ENCODE peak calls at places on chromosome 4, in seven cellular contexts. B, R, S, I, J, W and K are unnamed samples.

GRCh38 chr4:35963383-35963782 is 280.9 kb downstream of the ARAP2 start:
- DNase-seq in W (no peak), S (no peak), I (peak; percentile 47), R (no peak), J (peak; percentile 2), B (no peak), K (no peak)

GRCh38 chr4:174437324-174437723 is 85.0 kb downstream of the HPGD start:
- DNase-seq in R (peak; percentile 36), W (no peak), B (no peak), S (peak; percentile 90), I (peak; percentile 96), J (peak; percentile 88), K (no peak)

GRCh38 chr4:59553739-59554126 is 1646.4 kb upstream of the ADGRL3 start:
- DNase-seq in B (no peak), I (peak; percentile 61), J (peak; percentile 74), W (no peak), R (no peak), S (no peak), K (peak; percentile 8)

GRCh38 chr4:168744021-168744420 is 247.2 kb downstream of the PALLD start:
- DNase-seq in B (no peak), R (peak; percentile 63), W (no peak), I (peak; percentile 44), J (peak; percentile 81), S (no peak), K (no peak)

GRCh38 chr4:25308761-25309160 is 3.8 kb upstream of the ZCCHC4 start:
- DNase-seq in J (peak; percentile 63), I (peak; percentile 51), W (no peak), S (peak; percentile 25), R (peak; percentile 51), B (no peak), K (no peak)

GRCh38 chr4:115113382-115114106 is at the start of gene NDST4:
- DNase-seq in B (no peak), R (no peak), I (peak; percentile 79), J (peak; percentile 85), S (no peak), W (no peak), K (peak; percentile 93)

GRCh38 chr4:88938138-88938537 is 118.8 kb downstream of the FAM13A start:
- DNase-seq in R (peak; percentile 96), W (no peak), S (peak; percentile 35), I (peak; percentile 94), J (peak; percentile 94), B (no peak), K (peak; percentile 5)

GRCh38 chr4:36549256-36549655 is 267.8 kb downstream of the DTHD1 start:
- DNase-seq in B (no peak), R (no peak), I (no peak), J (no peak), W (no peak), S (no peak), K (no peak)

GRCh38 chr4:34281826-34282225 is 1962.5 kb downstream of the ARAP2 start:
- DNase-seq in I (no peak), J (no peak), R (no peak), W (no peak), B (no peak), S (no peak), K (no peak)

GRCh38 chr4:82900016-82900334 is 560 bp upstream of the THAP9 start:
- DNase-seq in I (peak; percentile 41), S (no peak), W (no peak), B (no peak), J (peak; percentile 55), R (peak; percentile 44), K (no peak)

GRCh38 chr4:5738061-5738460 is 27.1 kb downstream of the EVC start:
- DNase-seq in J (no peak), W (no peak), I (no peak), B (no peak), S (no peak), R (peak; percentile 32), K (no peak)

GRCh38 chr4:155972098-155972497 is 18.4 kb upstream of the CTSO start:
- DNase-seq in I (no peak), S (no peak), R (peak; percentile 38), B (no peak), J (peak; percentile 79), W (no peak), K (no peak)

GRCh38 chr4:1857931-1858330 is 2.0 kb upstream of the LETM1 start:
- DNase-seq in B (no peak), J (no peak), I (no peak), W (no peak), R (no peak), S (no peak), K (no peak)

GRCh38 chr4:122826596-122827257 is at the start of gene FGF2:
- DNase-seq in I (peak; percentile 77), S (no peak), B (peak; percentile 7), J (peak; percentile 56), W (peak; percentile 52), R (peak; percentile 60), K (no peak)

GRCh38 chr4:88967883-88968316 is 89.1 kb downstream of the FAM13A start:
- DNase-seq in I (no peak), J (no peak), W (no peak), R (no peak), B (no peak), S (no peak), K (no peak)

GRCh38 chr4:169376421-169376820 is 105.7 kb upstream of the SH3RF1 start:
- DNase-seq in J (no peak), I (no peak), B (no peak), S (no peak), R (no peak), W (no peak), K (no peak)

GRCh38 chr4:5021546-5021945 is 2.3 kb upstream of the CYTL1 start:
- DNase-seq in I (no peak), R (no peak), S (no peak), W (no peak), J (peak; percentile 26), B (no peak), K (no peak)

GRCh38 chr4:178414881-178415446 is 972.7 kb upstream of the AGA start:
- DNase-seq in J (no peak), W (no peak), I (no peak), B (no peak), S (no peak), R (no peak), K (no peak)

GRCh38 chr4:13178621-13179020 is 305.5 kb downstream of the RAB28 start:
- DNase-seq in J (no peak), W (no peak), R (no peak), I (no peak), B (no peak), S (no peak), K (no peak)

GRCh38 chr4:24642941-24643628 is 58.7 kb upstream of the DHX15 start:
- DNase-seq in J (peak; percentile 43), R (peak; percentile 85), S (peak; percentile 90), I (peak; percentile 90), W (peak; percentile 16), B (no peak), K (no peak)

GRCh38 chr4:101201421-101201820 is 145.9 kb downstream of the PPP3CA start:
- DNase-seq in R (no peak), W (no peak), S (no peak), J (no peak), B (no peak), I (no peak), K (no peak)

GRCh38 chr4:99938243-99938753 is 8.1 kb downstream of the DNAJB14 start:
- DNase-seq in I (no peak), W (no peak), S (no peak), R (no peak), J (no peak), B (no peak), K (no peak)

GRCh38 chr4:80592950-80593349 is 257.4 kb downstream of the CFAP299 start:
- DNase-seq in B (no peak), I (no peak), W (no peak), J (peak; percentile 2), R (no peak), S (no peak), K (no peak)

GRCh38 chr4:145481942-145482208 is 222 bp downstream of the SMAD1 start:
- DNase-seq in B (no peak), I (no peak), W (no peak), J (no peak), R (no peak), S (no peak), K (no peak)
- H3K4me3 ChIP-seq in B (no peak overlapping the region), I (peak overlapping the region; percentile 75), W (peak overlapping the region; percentile 83), J (peak overlapping the region; percentile 74), R (peak overlapping the region; percentile 56), S (peak overlapping the region; percentile 70), K (peak overlapping the region; percentile 96)

GRCh38 chr4:78226279-78226678 is 169.2 kb downstream of the FRAS1 start:
- DNase-seq in I (no peak), J (no peak), R (no peak), S (no peak), W (no peak), B (no peak), K (no peak)
- H3K4me3 ChIP-seq in I (no peak overlapping the region), J (no peak overlapping the region), R (no peak overlapping the region), S (no peak overlapping the region), W (no peak overlapping the region), B (no peak overlapping the region), K (no peak overlapping the region)

GRCh38 chr4:3201718-3202702 is 46.9 kb upstream of the MSANTD1 start:
- DNase-seq in R (peak; percentile 69), S (no peak), B (peak; percentile 25), W (peak; percentile 32), I (peak; percentile 74), J (peak; percentile 56), K (no peak)
- H3K4me3 ChIP-seq in R (no peak overlapping the region), S (no peak overlapping the region), B (peak overlapping the region; percentile 34), W (no peak overlapping the region), I (no peak overlapping the region), J (no peak overlapping the region), K (no peak overlapping the region)

GRCh38 chr4:185958094-185958493 is 110.9 kb upstream of the TLR3 start:
- DNase-seq in R (no peak), I (no peak), W (no peak), S (no peak), B (no peak), J (no peak), K (no peak)

GRCh38 chr4:185950891-185951290 is 118.1 kb upstream of the TLR3 start:
- DNase-seq in J (peak; percentile 97), B (no peak), S (peak; percentile 2), I (peak; percentile 71), R (no peak), W (no peak), K (no peak)

GRCh38 chr4:185956546-185956945 is 112.4 kb upstream of the TLR3 start:
- DNase-seq in I (no peak), B (no peak), S (no peak), W (no peak), R (no peak), J (no peak), K (no peak)

DNA sequence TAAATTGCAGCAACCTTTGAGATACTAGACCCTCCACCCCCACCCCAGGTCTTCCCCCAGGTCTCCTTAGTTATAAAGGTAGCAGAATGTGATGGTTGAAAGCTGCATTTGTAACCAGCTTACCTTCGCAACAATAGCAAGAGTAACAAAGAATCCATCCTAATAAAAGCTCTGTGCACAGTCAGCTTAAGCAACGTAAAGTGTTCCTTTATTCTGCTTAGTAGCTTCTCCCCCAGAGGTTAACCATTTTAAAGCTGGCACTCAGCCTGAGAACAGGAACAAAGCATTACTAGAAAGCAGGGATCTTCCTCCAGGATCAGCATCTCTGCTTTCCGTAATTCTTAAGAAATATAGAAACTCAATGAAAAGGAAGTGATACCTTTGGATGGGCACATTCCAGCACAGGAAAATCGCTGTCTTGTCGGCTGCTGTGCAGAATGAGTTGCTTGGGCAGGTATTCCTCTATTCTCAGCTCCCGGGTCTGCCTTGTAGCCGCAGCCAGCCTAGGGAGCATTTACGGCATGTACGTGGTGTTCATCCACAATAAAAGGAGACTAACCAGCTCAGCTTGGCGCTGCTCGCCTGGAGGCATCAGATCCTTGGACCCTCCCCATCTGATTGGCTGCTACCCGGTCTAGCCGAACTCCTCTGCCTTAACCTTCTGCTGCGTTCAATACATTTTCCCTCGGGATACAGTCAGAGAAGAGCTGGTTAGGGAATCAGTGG is 113.0 kb upstream of the TLR3 start:
- DNase-seq in R (no peak), W (no peak), I (no peak), S (no peak), B (no peak), J (no peak), K (no peak)
- H3K4me3 ChIP-seq in R (no peak overlapping the region), W (no peak overlapping the region), I (no peak overlapping the region), S (no peak overlapping the region), B (no peak overlapping the region), J (no peak overlapping the region), K (no peak overlapping the region)